ENCODE peak calls at places on chromosomes 16 and 17, in seven cellular contexts. P is tibial artery, O is heart left ventricle, N is lung, X is mucosa of descending colon, R is ascending aorta, L is PC-3. J is an unnamed sample.

GRCh38 chr17:79842136-79842655 is 3.0 kb upstream of the CBX4 start:
- DNase-seq in N (no peak), P (no peak), X (peak; percentile 41), R (no peak), O (no peak), L (no peak), J (peak; percentile 10)

GRCh38 chr16:89710709-89711564 is 9.4 kb upstream of the SPATA2L start:
- DNase-seq in P (no peak), L (no peak), X (no peak), O (no peak), R (no peak), N (no peak), J (no peak)

GRCh38 chr17:57662021-57662420 is 83.1 kb downstream of the CCDC182 start:
- DNase-seq in R (no peak), X (no peak), N (no peak), L (no peak), P (no peak), O (no peak), J (no peak)

GRCh38 chr17:3678095-3678820 is 9.6 kb downstream of the EMC6 start:
- DNase-seq in P (no peak), N (no peak), L (peak; percentile 26), R (no peak), O (no peak), X (no peak), J (no peak)

GRCh38 chr16:77199211-77199610 is at the start of gene SYCE1L:
- DNase-seq in O (no peak), P (no peak), X (no peak), L (no peak), N (no peak), R (no peak), J (no peak)

GRCh38 chr16:87445486-87445885 is 47.3 kb downstream of the ZCCHC14 start:
- DNase-seq in L (no peak), N (no peak), R (no peak), X (no peak), O (no peak), P (no peak), J (no peak)

GRCh38 chr16:19698480-19699465 is 19.3 kb downstream of the KNOP1 start:
- DNase-seq in X (no peak), O (no peak), R (no peak), L (no peak), P (no peak), N (no peak), J (no peak)

GRCh38 chr16:56994311-56994710 is 5.0 kb downstream of the NLRC5 start:
- DNase-seq in R (no peak), P (no peak), L (no peak), X (no peak), N (no peak), O (peak; percentile 41), J (no peak)

GRCh38 chr17:66995944-66996343 is 31.4 kb downstream of the CACNG4 start:
- DNase-seq in P (no peak), O (peak; percentile 1), N (no peak), L (no peak), R (no peak), X (no peak), J (no peak)

GRCh38 chr17:74276051-74276476 is 2.0 kb downstream of the DNAI2 start:
- DNase-seq in R (no peak), X (no peak), N (no peak), L (no peak), P (no peak), O (peak; percentile 72), J (peak; percentile 16)

GRCh38 chr16:2852003-2852730 is 5.8 kb downstream of the PRSS22 start:
- DNase-seq in P (no peak), L (no peak), O (no peak), N (no peak), X (no peak), R (no peak), J (no peak)

GRCh38 chr17:60640503-60640902 is 37.1 kb upstream of the BCAS3 start:
- DNase-seq in N (no peak), L (peak; percentile 45), P (no peak), O (no peak), X (no peak), R (no peak), J (no peak)

GRCh38 chr17:17351901-17352781 is 49.0 kb downstream of the NT5M start:
- DNase-seq in R (no peak), O (peak; percentile 83), X (no peak), P (no peak), N (no peak), L (peak; percentile 47), J (no peak)

GRCh38 chr16:46746821-46747776 is 1.0 kb downstream of the MYLK3 start:
- DNase-seq in X (no peak), O (peak; percentile 80), P (no peak), N (no peak), L (no peak), R (no peak), J (no peak)

GRCh38 chr17:67528751-67529436 is 151.8 kb downstream of the PITPNC1 start:
- DNase-seq in X (peak; percentile 78), L (peak; percentile 27), N (peak; percentile 67), R (peak; percentile 80), O (peak; percentile 87), P (peak; percentile 71), J (peak; percentile 95)

GRCh38 chr16:70778901-70779309 is 22.1 kb downstream of the VAC14 start:
- DNase-seq in N (peak; percentile 40), L (peak; percentile 72), O (no peak), R (peak; percentile 77), P (peak; percentile 75), X (peak; percentile 37), J (peak; percentile 38)

GRCh38 chr17:48239603-48239995 is 132.0 kb downstream of the SNX11 start:
- DNase-seq in X (no peak), R (no peak), O (no peak), N (no peak), P (no peak), L (no peak), J (no peak)

GRCh38 chr16:4208529-4208835 is 33.4 kb downstream of the SRL start:
- DNase-seq in P (no peak), R (no peak), N (no peak), L (no peak), O (no peak), X (no peak), J (no peak)

GRCh38 chr17:75289832-75290337 is 652 bp upstream of the SLC25A19 start:
- DNase-seq in O (no peak), P (peak; percentile 61), R (peak; percentile 80), X (peak; percentile 71), N (no peak), L (peak; percentile 59), J (peak; percentile 59)

GRCh38 chr17:78026381-78026780 is 67.9 kb downstream of the TNRC6C start:
- DNase-seq in X (no peak), R (no peak), P (no peak), N (no peak), L (no peak), O (no peak), J (no peak)

GRCh38 chr17:16945513-16946201 is 26.3 kb downstream of the TNFRSF13B start:
- DNase-seq in X (no peak), L (no peak), P (no peak), O (no peak), N (no peak), R (no peak), J (peak; percentile 51)

GRCh38 chr16:8832383-8833100 is 34.9 kb downstream of the PMM2 start:
- DNase-seq in O (no peak), N (no peak), X (no peak), L (no peak), P (no peak), R (no peak), J (no peak)

GRCh38 chr16:79501446-79501845 is 99.1 kb downstream of the MAF start:
- DNase-seq in X (no peak), R (no peak), P (no peak), L (no peak), N (no peak), O (no peak), J (no peak)

GRCh38 chr16:31110106-31111034 is 2.2 kb downstream of the BCKDK start:
- DNase-seq in N (no peak), O (no peak), R (no peak), P (no peak), X (no peak), L (peak; percentile 41), J (no peak)

GRCh38 chr16:73196670-73197069 is 148.7 kb upstream of the ZFHX3 start:
- DNase-seq in N (peak; percentile 74), R (peak; percentile 84), X (peak; percentile 54), P (peak; percentile 77), O (no peak), L (peak; percentile 68), J (peak; percentile 80)

DNA sequence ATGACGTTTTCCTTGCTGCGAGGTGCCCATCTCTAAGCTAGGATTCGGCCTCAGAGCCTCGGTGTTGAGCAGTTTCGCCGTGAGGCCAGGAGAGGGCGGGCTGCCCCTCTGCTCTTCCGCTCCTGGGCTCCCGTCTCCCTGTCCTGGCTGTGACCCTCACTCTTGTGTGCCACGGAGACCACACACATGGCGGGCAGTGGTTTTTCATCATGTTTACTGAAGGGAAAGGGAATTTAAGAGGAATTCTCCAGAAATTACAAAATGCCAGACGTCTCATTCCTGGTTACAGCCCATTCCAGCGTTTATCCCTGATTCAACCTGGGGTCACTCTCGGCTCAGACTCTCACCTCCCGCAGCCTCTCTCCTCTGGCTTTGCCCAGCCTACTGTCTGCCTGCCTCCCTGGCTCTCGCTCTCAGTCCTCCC is 96.8 kb upstream of the ELAC2 start:
- DNase-seq in R (no peak), P (no peak), L (peak; percentile 71), X (peak; percentile 48), O (no peak), N (no peak), J (peak; percentile 5)
- H3K4me3 ChIP-seq in R (no peak overlapping the region), P (no peak overlapping the region), L (peak overlapping the region; percentile 16), X (no peak overlapping the region), O (no peak overlapping the region), N (no peak overlapping the region), J (no peak overlapping the region)

GRCh38 chr17:45228121-45228941 is 6.6 kb downstream of the FMNL1 start:
- DNase-seq in L (no peak), R (no peak), O (no peak), P (no peak), X (no peak), N (no peak), J (no peak)
- H3K4me3 ChIP-seq in L (no peak overlapping the region), R (no peak overlapping the region), O (no peak overlapping the region), P (no peak overlapping the region), X (no peak overlapping the region), N (no peak overlapping the region), J (no peak overlapping the region)

DNA sequence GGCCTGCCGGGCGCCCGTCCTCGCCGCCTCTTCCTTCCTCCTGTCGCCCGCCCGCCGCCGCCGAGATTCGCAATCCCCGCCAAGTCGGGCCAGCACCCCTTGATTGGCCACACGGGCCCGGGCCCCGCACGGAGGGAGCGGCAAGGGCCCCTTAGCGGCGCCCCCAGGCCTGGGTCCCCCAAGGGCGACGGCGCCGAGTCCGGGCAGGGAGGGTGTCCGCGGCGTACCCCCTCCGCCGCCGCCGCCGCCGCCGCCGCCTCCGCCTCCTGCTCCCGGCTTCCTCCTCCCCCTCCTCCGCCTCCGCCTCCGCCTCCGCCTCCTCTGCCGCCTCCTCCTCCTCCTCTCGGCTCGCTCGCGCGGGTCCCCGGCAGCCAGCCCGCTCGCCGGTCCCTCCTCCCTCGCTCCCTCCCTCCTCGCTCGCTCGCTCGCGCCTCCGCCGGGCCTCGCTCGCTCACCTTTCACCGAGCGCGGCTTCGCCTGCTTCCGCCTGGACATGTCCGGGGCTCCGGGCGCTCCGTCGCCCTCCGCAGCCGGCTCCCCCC is 561 bp downstream of the ZNF423 start:
- DNase-seq in L (peak; percentile 46), X (peak; percentile 94), N (peak; percentile 78), R (peak; percentile 89), O (peak; percentile 93), P (peak; percentile 82), J (peak; percentile 90)
- H3K4me3 ChIP-seq in L (peak overlapping the region; percentile 63), X (peak overlapping the region; percentile 63), N (peak overlapping the region; percentile 67), R (peak overlapping the region; percentile 81), O (peak overlapping the region; percentile 36), P (peak overlapping the region; percentile 86), J (peak overlapping the region; percentile 67)

GRCh38 chr17:5793157-5793556 is 208.8 kb upstream of the NLRP1 start:
- DNase-seq in L (no peak), X (no peak), N (no peak), R (no peak), O (no peak), P (no peak), J (no peak)
- H3K4me3 ChIP-seq in L (no peak overlapping the region), X (no peak overlapping the region), N (no peak overlapping the region), R (no peak overlapping the region), O (no peak overlapping the region), P (no peak overlapping the region), J (no peak overlapping the region)